ENCODE peak calls at places on chromosomes 4 and X, in nine cellular contexts. N is AG20443; C is SHP77; Y is H7; J is left lobe of liver; E is cardiac septum; R is activated naive CD4-positive, alpha-beta T cell treated with anti-CD3 and anti-CD28 coated beads, Interleukin-2, amount 50 U/mL, for 72 hours; X is left colon; F is ELF-1. U is an unnamed sample.

GRCh38 chrX:132216806-132217202 is 2.4 kb downstream of the RAP2C start:
- DNase-seq in C (no peak), Y (no peak), N (no peak), F (no peak), J (no peak), R (no peak), E (no peak), X (no peak), U (no peak)

GRCh38 chr4:158068063-158068462 is 104.8 kb downstream of the GASK1B start:
- DNase-seq in E (no peak), R (no peak), Y (no peak), F (no peak), X (no peak), C (no peak), J (no peak), N (peak), U (no peak)

GRCh38 chr4:100988876-100989275 is 358.4 kb downstream of the PPP3CA start:
- DNase-seq in E (no peak), C (no peak), J (no peak), N (no peak), Y (no peak), X (no peak), F (no peak), R (no peak), U (no peak)

GRCh38 chr4:17059192-17059634 is 160.8 kb upstream of the LDB2 start:
- DNase-seq in F (peak), E (no peak), X (no peak), C (no peak), Y (no peak), J (no peak), R (no peak), N (peak), U (no peak)

GRCh38 chrX:32871636-32872035 is 339.7 kb downstream of the DMD start:
- DNase-seq in X (no peak), F (no peak), Y (no peak), R (no peak), N (no peak), C (no peak), E (no peak), J (no peak), U (no peak)

GRCh38 chr4:102174800-102175199 is 170.5 kb downstream of the SLC39A8 start:
- DNase-seq in E (no peak), F (no peak), Y (no peak), J (no peak), N (peak), C (no peak), R (no peak), X (no peak), U (no peak)

GRCh38 chr4:24686866-24687672 is 102.7 kb upstream of the DHX15 start:
- DNase-seq in N (no peak), R (no peak), X (no peak), F (peak), J (no peak), E (no peak), C (no peak), Y (peak), U (no peak)

GRCh38 chr4:38002451-38003071 is 42.4 kb downstream of the PTTG2 start:
- DNase-seq in F (peak), Y (no peak), R (no peak), N (no peak), J (no peak), C (no peak), E (no peak), X (no peak), U (no peak)

GRCh38 chr4:3729885-3730226 is 36.3 kb upstream of the ADRA2C start:
- DNase-seq in N (no peak), R (no peak), Y (peak), J (no peak), E (no peak), X (no peak), F (no peak), C (no peak), U (no peak)

GRCh38 chrX:133535066-133535465 is 119.8 kb upstream of the GPC4 start:
- DNase-seq in J (no peak), N (no peak), Y (no peak), C (no peak), E (no peak), F (no peak), X (no peak), R (no peak), U (no peak)

U was measured in coronary artery.